ENCODE peak calls at places on chromosomes 13 and 19, in five cellular contexts. V is body of pancreas; F is GDM1; Q is activated CD4-positive, alpha-beta T cell treated with anti-CD3 and anti-CD28 coated beads, Interleukin-2, amount 10 ng/mL, durations not matched to agents 7 days and 5 days; G is mucosa of gallbladder. P is an unnamed sample.

GRCh38 chr13:75492389-75492788 is 10.4 kb upstream of the TBC1D4 start:
- DNase-seq in V (no peak), F (no peak), Q (no peak), G (no peak), P (no peak)

GRCh38 chr13:42119091-42119490 is 70.6 kb downstream of the DGKH start:
- DNase-seq in V (no peak), F (no peak), Q (no peak), G (no peak), P (no peak)

GRCh38 chr19:16559896-16560295 is 12.3 kb downstream of the SLC35E1 start:
- DNase-seq in V (no peak), F (no peak), Q (no peak), G (no peak), P (no peak)

GRCh38 chr13:51729853-51730553 is 74.0 kb downstream of the DHRS12 start:
- DNase-seq in V (no peak), F (no peak), Q (no peak), G (peak; percentile 34), P (no peak)

GRCh38 chr13:103537616-103538015 is 471.4 kb upstream of the SLC10A2 start:
- DNase-seq in V (no peak), F (no peak), Q (no peak), G (no peak), P (no peak)

GRCh38 chr13:31051999-31052398 is 109.7 kb downstream of the HSPH1 start:
- DNase-seq in V (no peak), F (no peak), Q (no peak), G (no peak), P (no peak)

GRCh38 chr13:84951128-84951527 is 848.1 kb downstream of the SLITRK6 start:
- DNase-seq in V (no peak), F (no peak), Q (no peak), G (no peak), P (no peak)

GRCh38 chr13:42405665-42406390 is 133.9 kb downstream of the AKAP11 start:
- DNase-seq in V (no peak), F (no peak), Q (peak; percentile 32), G (no peak), P (no peak)

GRCh38 chr13:73715114-73715909 is 418.9 kb downstream of the KLF12 start:
- DNase-seq in V (no peak), F (no peak), Q (peak; percentile 78), G (no peak), P (no peak)

GRCh38 chr13:33007950-33008349 is 8.3 kb upstream of the KL start:
- DNase-seq in V (no peak), F (no peak), Q (no peak), G (no peak), P (no peak)

GRCh38 chr19:50794074-50794777 is 4.0 kb downstream of the ACP4 start:
- DNase-seq in V (peak; percentile 45), F (no peak), Q (no peak), G (no peak), P (peak; percentile 71)

GRCh38 chr13:111548805-111549204 is 228.4 kb downstream of the TEX29 start:
- DNase-seq in V (no peak), F (no peak), Q (no peak), G (no peak), P (no peak)

GRCh38 chr19:5093297-5093858 is 124.5 kb downstream of the KDM4B start:
- DNase-seq in V (peak; percentile 73), F (no peak), Q (no peak), G (no peak), P (no peak)

GRCh38 chr19:7293795-7294570 is at the start of gene INSR:
- DNase-seq in V (peak; percentile 92), F (peak; percentile 83), Q (peak; percentile 67), G (peak; percentile 91), P (peak; percentile 98)

GRCh38 chr13:23500858-23501257 is 67.4 kb upstream of the SACS start:
- DNase-seq in V (no peak), F (no peak), Q (no peak), G (no peak), P (no peak)

GRCh38 chr13:33364192-33364591 is 78.6 kb upstream of the STARD13 start:
- DNase-seq in V (no peak), F (no peak), Q (no peak), G (no peak), P (no peak)

P was measured in D341Med.